ENCODE peak calls at places on chromosomes 1 and 21, in six cellular contexts. N is NCI-H2029 treated with DMSO at 0.1 percent for 48 hours, X is left ventricle myocardium inferior, G is RWPE1, M is M059J, K is NCI-H1930. B is an unnamed sample.

GRCh38 chr1:47175227-47175934 is 14.5 kb downstream of the PDZK1IP1 start:
- DNase-seq in N (peak; percentile 95), M (peak; percentile 59), K (peak; percentile 7), G (peak; percentile 74), X (no peak), B (no peak)

GRCh38 chr1:12447301-12447700 is 170.7 kb downstream of the DHRS3 start:
- DNase-seq in G (no peak), N (no peak), X (no peak), M (peak; percentile 91), K (no peak), B (no peak)

GRCh38 chr1:179971563-179972496 is 17.2 kb downstream of the CEP350 start:
- DNase-seq in G (no peak), K (no peak), M (no peak), N (no peak), X (no peak), B (no peak)

GRCh38 chr1:27416387-27417111 is 24.1 kb downstream of the GPR3 start:
- DNase-seq in G (no peak), X (no peak), K (peak; percentile 11), N (peak; percentile 57), M (peak; percentile 71), B (no peak)

GRCh38 chr1:25503551-25504426 is 39.6 kb upstream of the LDLRAP1 start:
- DNase-seq in G (peak; percentile 32), N (no peak), K (no peak), M (peak; percentile 43), X (peak; percentile 52), B (peak; percentile 46)

GRCh38 chr1:238658766-238659165 is 727.6 kb upstream of the CHRM3 start:
- DNase-seq in N (no peak), M (peak; percentile 86), X (no peak), K (no peak), G (no peak), B (no peak)

GRCh38 chr21:37478821-37479220 is 112.2 kb downstream of the DYRK1A start:
- DNase-seq in M (no peak), N (no peak), G (no peak), K (no peak), X (no peak), B (no peak)

GRCh38 chr1:27341525-27342252 is at the start of gene SYTL1:
- DNase-seq in X (no peak), K (no peak), G (peak; percentile 84), M (peak; percentile 81), N (no peak), B (peak; percentile 38)

GRCh38 chr1:94769551-94769950 is 50.6 kb upstream of the SLC44A3 start:
- DNase-seq in N (no peak), K (no peak), M (no peak), G (no peak), X (no peak), B (no peak)

GRCh38 chr1:5973771-5974170 is 18.5 kb downstream of the NPHP4 start:
- DNase-seq in N (no peak), K (no peak), G (no peak), M (no peak), X (no peak), B (no peak)

GRCh38 chr1:2350911-2351655 is 40.3 kb downstream of the MORN1 start:
- DNase-seq in X (peak; percentile 10), G (no peak), N (no peak), M (peak; percentile 12), K (no peak), B (no peak)

GRCh38 chr1:55034476-55035133 is 4.7 kb upstream of the PCSK9 start:
- DNase-seq in K (no peak), N (no peak), M (no peak), X (no peak), G (no peak), B (no peak)